ENCODE peak calls at places on chromosomes 16 and 17, in six cellular contexts. R, K, X, D, V and F are unnamed samples. For H3K36me3, the result is how much of the 10 kb centered on the place peaks cover.

GRCh38 chr17:73198201-73198929 is 5.5 kb downstream of the COG1 start:
- DNase-seq in R (no peak), D (no peak), V (no peak), X (no peak), K (no peak), F (no peak)

GRCh38 chr16:53518550-53519416 is 15.8 kb upstream of the AKTIP start:
- DNase-seq in D (no peak), K (no peak), R (peak), V (no peak), X (no peak), F (no peak)

GRCh38 chr17:58822148-58823050 is 66.7 kb downstream of the PPM1E start:
- DNase-seq in R (no peak), V (no peak), X (no peak), K (peak), D (no peak), F (no peak)

GRCh38 chr17:38476549-38476948 is 48.3 kb downstream of the ARHGAP23 start:
- DNase-seq in R (no peak), V (no peak), X (no peak), K (no peak), D (no peak), F (no peak)

GRCh38 chr17:48244814-48245213 is 137.2 kb downstream of the SNX11 start:
- DNase-seq in K (no peak), V (no peak), R (no peak), X (no peak), D (no peak), F (peak)

GRCh38 chr16:51327001-51327400 is 175.9 kb upstream of the SALL1 start:
- DNase-seq in R (peak), K (no peak), V (no peak), X (peak), D (no peak), F (no peak)

GRCh38 chr17:29257756-29258155 is 11.1 kb downstream of the CRYBA1 start:
- DNase-seq in K (no peak), V (no peak), X (peak), D (no peak), R (peak), F (no peak)

GRCh38 chr16:85168732-85169256 is 56.5 kb upstream of the CIBAR2 start:
- DNase-seq in V (peak), X (no peak), D (peak), R (peak), K (no peak), F (peak)

GRCh38 chr16:12252616-12253015 is 276.1 kb downstream of the SNX29 start:
- DNase-seq in D (no peak), K (no peak), R (no peak), X (no peak), V (no peak), F (no peak)

GRCh38 chr17:65545708-65546523 is 15.5 kb downstream of the AXIN2 start:
- DNase-seq in K (no peak), X (no peak), D (no peak), R (no peak), V (peak), F (no peak)

GRCh38 chr17:65548570-65548969 is 12.9 kb downstream of the AXIN2 start:
- DNase-seq in D (no peak), R (no peak), K (no peak), X (no peak), V (no peak), F (no peak)

GRCh38 chr17:65546579-65546978 is 14.9 kb downstream of the AXIN2 start:
- DNase-seq in V (no peak), R (no peak), D (no peak), X (no peak), K (no peak), F (no peak)

GRCh38 chr17:65544658-65545057 is 16.8 kb downstream of the AXIN2 start:
- DNase-seq in D (no peak), V (no peak), X (no peak), R (no peak), K (no peak), F (no peak)

GRCh38 chr17:65547253-65547670 is 14.2 kb downstream of the AXIN2 start:
- DNase-seq in V (no peak), K (no peak), D (no peak), X (no peak), R (peak), F (no peak)
- H3K36me3 ChIP-seq in V (half or more), K (under half), D (under half), X (under half), R (under half), F (under half)

GRCh38 chr17:32709562-32709961 is 167.4 kb downstream of the MYO1D start:
- DNase-seq in V (no peak), X (no peak), R (no peak), D (no peak), K (no peak), F (no peak)
- H3K23ac ChIP-seq in V (no peak), X (no peak), R (no peak), D (no peak), K (no peak), F (no peak)

GRCh38 chr17:60599620-60600489 is at the start of gene PPM1D:
- DNase-seq in R (peak), D (peak), V (peak), K (peak), X (peak), F (peak)

GRCh38 chr17:60598001-60598736 is 1.8 kb upstream of the PPM1D start:
- DNase-seq in R (no peak), X (no peak), K (no peak), V (no peak), D (no peak), F (no peak)

GRCh38 chr17:60600490-60601431 is 768 bp downstream of the PPM1D start:
- DNase-seq in K (peak), V (peak), X (peak), D (peak), R (peak), F (peak)

GRCh38 chr17:60597297-60597696 is 2.7 kb upstream of the PPM1D start:
- DNase-seq in K (no peak), V (no peak), D (no peak), X (no peak), R (no peak), F (no peak)

DNA sequence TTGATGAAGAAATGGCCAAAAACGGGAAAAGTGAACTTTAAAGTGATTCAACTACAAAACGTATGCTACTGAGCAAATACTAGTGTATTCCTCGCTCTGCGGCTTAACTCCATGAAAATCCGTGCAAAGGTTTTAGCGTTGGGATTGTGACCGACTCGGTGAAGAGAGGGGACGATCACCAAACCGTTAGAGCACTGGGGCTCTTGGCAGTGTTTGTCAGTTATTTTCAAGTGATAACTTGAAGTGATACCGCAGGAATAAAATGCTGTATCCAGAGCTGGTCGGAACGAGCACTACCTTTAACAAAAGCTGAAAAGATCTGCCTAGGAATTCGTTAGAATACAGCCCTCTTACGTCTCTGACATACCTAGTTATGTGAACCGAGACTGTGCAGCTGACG is 773 bp upstream of the PPM1D start:
- DNase-seq in V (no peak), X (no peak), D (no peak), K (no peak), R (no peak), F (no peak)
- H2AK5ac ChIP-seq in V (no peak), X (no peak), D (peak), K (no peak), R (peak), F (no peak)

DNA sequence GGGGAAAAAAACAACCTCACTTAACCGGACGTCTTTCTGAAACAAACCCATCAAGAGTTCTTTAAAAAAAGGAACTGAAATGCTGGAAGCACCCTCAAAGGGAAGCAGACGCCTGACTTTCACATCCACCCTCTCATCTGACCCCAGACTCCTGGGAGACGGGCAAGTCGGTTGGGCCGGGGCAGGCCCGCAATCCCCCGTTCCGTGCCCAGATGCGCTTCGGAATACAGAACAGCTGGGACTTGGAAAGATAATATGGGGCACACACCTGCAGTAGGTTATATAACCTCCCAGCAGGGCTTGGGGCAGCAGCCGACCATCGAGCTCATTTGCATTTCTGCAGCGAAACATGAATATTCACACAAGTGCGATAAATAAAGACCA is 3.7 kb downstream of the ARHGAP27 start:
- DNase-seq in R (no peak), X (no peak), D (no peak), K (no peak), V (no peak), F (no peak)
- H3K36me3 ChIP-seq in R (under half), X (under half), D (under half), K (under half), V (under half), F (under half)

GRCh38 chr17:74697477-74697876 is 15.2 kb downstream of the CD300LF start:
- DNase-seq in R (no peak), K (no peak), D (no peak), V (no peak), X (no peak), F (no peak)
- H3K23ac ChIP-seq in R (no peak), K (no peak), D (no peak), V (no peak), X (no peak), F (no peak)